ENCODE peak calls at places on chromosomes 12 and 14, in ten cellular contexts. V is T47D; F is fibroblast of the aortic adventitia; H is left ventricle myocardium superior; E is GM12878; N is GM10248; I is upper lobe of right lung; Q is COLO829; Z is stimulated activated naive B cell treated with anti-CD40 and anti-IgM and Interleukin-4, amounts not matched to agents 10 μg/mL and 1 μg/mL and 100 μg/mL, for 72 hours; P is ELF-1. Y is an unnamed sample.

GRCh38 chr14:28242895-28243294 is 523.7 kb upstream of the FOXG1 start:
- DNase-seq in V (no peak), F (no peak), H (no peak), E (no peak), N (no peak), I (no peak), Q (no peak), Z (no peak), P (no peak), Y (no peak)

GRCh38 chr12:64670039-64670438 is 59.7 kb downstream of the RASSF3 start:
- DNase-seq in V (no peak), F (no peak), H (no peak), E (no peak), N (no peak), I (no peak), Q (no peak), Z (no peak), P (no peak), Y (no peak)

GRCh38 chr12:29164477-29165163 is 15.5 kb downstream of the FAR2 start:
- DNase-seq in V (no peak), F (peak), H (no peak), E (peak), N (peak), I (no peak), Q (peak), Z (no peak), P (no peak), Y (peak)

GRCh38 chr12:11664101-11664500 is 14.6 kb downstream of the ETV6 start:
- DNase-seq in V (no peak), F (no peak), H (no peak), E (no peak), N (no peak), I (no peak), Q (no peak), Z (no peak), P (no peak), Y (no peak)

GRCh38 chr12:93908846-93909592 is 231.8 kb downstream of the CRADD start:
- DNase-seq in V (no peak), F (peak), H (peak), E (no peak), N (no peak), I (no peak), Q (peak), Z (no peak), P (no peak), Y (no peak)

GRCh38 chr14:35332517-35333346 is 40.5 kb downstream of the PSMA6 start:
- DNase-seq in V (no peak), F (peak), H (no peak), E (no peak), N (peak), I (peak), Q (no peak), Z (no peak), P (peak), Y (no peak)

GRCh38 chr12:26283617-26284016 is 88.2 kb downstream of the SSPN start:
- DNase-seq in V (no peak), F (no peak), H (no peak), E (no peak), N (no peak), I (no peak), Q (no peak), Z (no peak), P (no peak), Y (no peak)

GRCh38 chr12:116000252-116000651 is 277.2 kb downstream of the MED13L start:
- DNase-seq in V (no peak), F (no peak), H (no peak), E (no peak), N (no peak), I (no peak), Q (no peak), Z (no peak), P (no peak), Y (no peak)

GRCh38 chr14:94382099-94382498 is 6.3 kb downstream of the SERPINA1 start:
- DNase-seq in V (no peak), F (no peak), H (no peak), E (no peak), N (no peak), I (no peak), Q (no peak), Z (no peak), P (no peak), Y (no peak)

GRCh38 chr14:68704736-68705720 is 87.8 kb downstream of the ZFP36L1 start:
- DNase-seq in V (no peak), F (peak), H (no peak), E (no peak), N (no peak), I (no peak), Q (no peak), Z (no peak), P (no peak), Y (no peak)

Y was measured in GM12864.